ENCODE peak calls at places on chromosomes 4 and X, in six cellular contexts. X is substantia nigra, G is NCI-H1105, I is GM23338, H is endothelial cell of umbilical vein, K is aorta. O is an unnamed sample.
A peak's percentile ranks its signal among the peaks of the same experiment; 100 is the strongest.

GRCh38 chr4:7129871-7130609 is 62.2 kb upstream of the GRPEL1 start:
- DNase-seq in G (no peak), I (no peak), X (no peak), H (no peak), K (no peak), O (no peak)

GRCh38 chr4:6721121-6721520 is 5.1 kb downstream of the BLOC1S4 start:
- DNase-seq in I (no peak), X (no peak), H (no peak), G (no peak), K (no peak), O (no peak)

GRCh38 chr4:39237179-39237578 is 54.9 kb downstream of the WDR19 start:
- DNase-seq in X (no peak), K (no peak), G (no peak), I (no peak), H (no peak), O (no peak)

GRCh38 chr4:164623099-164623498 is 130.8 kb upstream of the SMIM31 start:
- DNase-seq in H (no peak), K (no peak), X (no peak), G (no peak), I (no peak), O (no peak)

GRCh38 chr4:24885342-24885741 is 27.5 kb downstream of the CCDC149 start:
- DNase-seq in X (no peak), K (no peak), G (no peak), H (no peak), I (no peak), O (no peak)

GRCh38 chr4:39924014-39924413 is 53.7 kb downstream of the PDS5A start:
- DNase-seq in K (no peak), I (no peak), X (no peak), H (no peak), G (no peak), O (no peak)

GRCh38 chr4:38523524-38524448 is 140.2 kb upstream of the KLF3 start:
- DNase-seq in G (no peak), I (no peak), X (no peak), K (no peak), H (no peak), O (no peak)

GRCh38 chr4:133148690-133149363 is at the start of gene PCDH10:
- DNase-seq in X (peak; percentile 97), K (peak; percentile 97), G (peak; percentile 50), I (peak; percentile 96), H (peak; percentile 98), O (peak; percentile 66)

GRCh38 chrX:96846841-96847240 is 36.9 kb upstream of the RPA4 start:
- DNase-seq in K (no peak), I (peak; percentile 27), X (no peak), H (no peak), G (no peak), O (no peak)

GRCh38 chrX:111719426-111720210 is 38.6 kb downstream of the ALG13 start:
- DNase-seq in H (peak; percentile 1), I (peak; percentile 2), X (no peak), G (no peak), K (no peak), O (no peak)

GRCh38 chr4:581181-581580 is 5.1 kb upstream of the TMEM271 start:
- DNase-seq in X (no peak), G (no peak), H (no peak), K (no peak), I (no peak), O (no peak)

GRCh38 chr4:38275331-38275821 is 315.2 kb downstream of the PTTG2 start:
- DNase-seq in K (no peak), H (no peak), I (no peak), G (no peak), X (no peak), O (no peak)

GRCh38 chr4:118967393-118967792 is 78.7 kb downstream of the SYNPO2 start:
- DNase-seq in K (no peak), H (no peak), I (no peak), G (no peak), X (no peak), O (no peak)

GRCh38 chr4:20254517-20255250 is 3.0 kb downstream of the SLIT2 start:
- DNase-seq in H (peak; percentile 57), K (peak; percentile 80), I (peak; percentile 75), G (no peak), X (no peak), O (no peak)

GRCh38 chrX:117972681-117973080 is 143.9 kb downstream of the KLHL13 start:
- DNase-seq in H (peak; percentile 62), X (no peak), K (no peak), I (peak; percentile 60), G (no peak), O (no peak)

GRCh38 chr4:2083116-2083825 is 24.1 kb downstream of the NAT8L start:
- DNase-seq in I (no peak), K (no peak), G (no peak), H (no peak), X (no peak), O (no peak)

GRCh38 chrX:151870603-151871002 is 42.1 kb upstream of the MAGEA4 start:
- DNase-seq in X (no peak), H (peak; percentile 90), K (no peak), G (no peak), I (no peak), O (peak; percentile 77)

GRCh38 chr4:23060776-23061175 is 368.0 kb downstream of the GBA3 start:
- DNase-seq in K (no peak), G (no peak), X (no peak), H (no peak), I (no peak), O (no peak)

GRCh38 chrX:137040113-137040794 is 6.5 kb upstream of the GPR101 start:
- DNase-seq in G (no peak), K (no peak), H (no peak), X (no peak), I (no peak), O (no peak)

GRCh38 chr4:8651661-8652180 is 59.2 kb downstream of the CPZ start:
- DNase-seq in K (peak; percentile 51), H (no peak), X (no peak), I (no peak), G (no peak), O (no peak)

GRCh38 chr4:81652069-81652478 is 180.4 kb upstream of the RASGEF1B start:
- DNase-seq in G (no peak), I (no peak), K (no peak), H (no peak), X (no peak), O (no peak)

GRCh38 chr4:154779362-154779947 is 1.6 kb upstream of the RBM46 start:
- DNase-seq in H (peak; percentile 18), X (no peak), K (no peak), G (no peak), I (peak; percentile 69), O (no peak)

GRCh38 chr4:113397114-113397701 is 347.8 kb downstream of the ANK2 start:
- DNase-seq in G (no peak), K (no peak), X (no peak), H (peak; percentile 73), I (no peak), O (no peak)

GRCh38 chr4:177450421-177451107 is 8.3 kb upstream of the AGA start:
- DNase-seq in X (no peak), K (no peak), H (no peak), I (no peak), G (no peak), O (no peak)

GRCh38 chr4:61533140-61533539 is 333.0 kb downstream of the ADGRL3 start:
- DNase-seq in G (no peak), K (no peak), H (no peak), X (no peak), I (no peak), O (peak; percentile 9)

GRCh38 chr4:152697284-152698011 is 17.7 kb upstream of the TMEM154 start:
- DNase-seq in G (no peak), I (no peak), H (no peak), K (no peak), X (no peak), O (no peak)

GRCh38 chr4:36243355-36244256 is 708 bp downstream of the ARAP2 start:
- DNase-seq in I (peak; percentile 37), G (peak; percentile 56), K (peak; percentile 79), H (no peak), X (peak; percentile 64), O (peak; percentile 26)

GRCh38 chr4:8735236-8736082 is 136.2 kb downstream of the HMX1 start:
- DNase-seq in G (no peak), K (no peak), I (no peak), X (no peak), H (no peak), O (no peak)

GRCh38 chr4:139301821-139302611 is at the start of gene NDUFC1:
- DNase-seq in G (peak; percentile 22), I (peak; percentile 81), X (no peak), K (peak; percentile 85), H (peak; percentile 65), O (peak; percentile 14)

GRCh38 chrX:136626237-136626636 is 21.7 kb upstream of the CD40LG start:
- DNase-seq in K (no peak), I (no peak), H (no peak), G (no peak), X (no peak), O (no peak)

GRCh38 chrX:139739138-139739537 is 31.2 kb upstream of the MCF2 start:
- DNase-seq in K (no peak), H (peak; percentile 44), G (no peak), I (no peak), X (no peak), O (peak; percentile 12)

GRCh38 chr4:103773691-103774231 is 54.0 kb upstream of the TACR3 start:
- DNase-seq in I (peak; percentile 40), K (no peak), H (no peak), G (no peak), X (no peak), O (no peak)

GRCh38 chrX:23841847-23842522 is 59.0 kb downstream of the SAT1 start:
- DNase-seq in G (no peak), X (no peak), H (no peak), I (no peak), K (no peak), O (no peak)

GRCh38 chr4:141645611-141646340 is 9.4 kb downstream of the IL15 start:
- DNase-seq in K (no peak), H (no peak), I (no peak), G (no peak), X (no peak), O (peak; percentile 97)

GRCh38 chr4:168882650-168883233 is 127.3 kb downstream of the CBR4 start:
- DNase-seq in I (no peak), K (no peak), H (no peak), G (no peak), X (no peak), O (no peak)

GRCh38 chr4:152729466-152729865 is 49.7 kb upstream of the TMEM154 start:
- DNase-seq in G (no peak), X (no peak), K (no peak), H (no peak), I (no peak), O (no peak)

O was measured in RCC 7860.